ENCODE peak calls at places on chromosomes 1 and 21, in six cellular contexts. V is SW480, W is mucosa of descending colon, Q is iPS DF 19.7, O is kidney, C is iPS-NIHi11. R is an unnamed sample.
A peak's percentile ranks its signal among the peaks of the same experiment; 100 is the strongest.

GRCh38 chr1:155893389-155894142 is 17.6 kb downstream of the RIT1 start:
- DNase-seq in V (peak; percentile 53), W (no peak), Q (no peak), O (no peak), C (peak; percentile 23), R (no peak)

GRCh38 chr21:39182016-39182415 is 1.2 kb downstream of the PSMG1 start:
- DNase-seq in V (peak; percentile 14), W (no peak), Q (no peak), O (no peak), C (no peak), R (no peak)

GRCh38 chr1:202343652-202344349 is 2.1 kb upstream of the UBE2T start:
- DNase-seq in V (peak; percentile 53), W (no peak), Q (no peak), O (no peak), C (no peak), R (no peak)

GRCh38 chr21:25283720-25284119 is 323.6 kb downstream of the MRPL39 start:
- DNase-seq in V (peak; percentile 57), W (no peak), Q (no peak), O (no peak), C (peak; percentile 29), R (no peak)

GRCh38 chr21:33259995-33260394 is 6.2 kb upstream of the IL10RB start:
- DNase-seq in V (no peak), W (no peak), Q (no peak), O (no peak), C (no peak), R (no peak)

GRCh38 chr1:1609822-1610485 is 5.3 kb upstream of the MIB2 start:
- DNase-seq in V (no peak), W (no peak), Q (no peak), O (no peak), C (no peak), R (no peak)

GRCh38 chr1:109399326-109399957 is 1.7 kb upstream of the SORT1 start:
- DNase-seq in V (peak; percentile 72), W (no peak), Q (no peak), O (no peak), C (peak; percentile 33), R (no peak)

GRCh38 chr1:66364578-66365391 is 169.2 kb upstream of the SGIP1 start:
- DNase-seq in V (no peak), W (no peak), Q (no peak), O (no peak), C (no peak), R (no peak)

GRCh38 chr1:20110679-20111078 is 8.7 kb downstream of the PLA2G2D start:
- DNase-seq in V (no peak), W (no peak), Q (no peak), O (no peak), C (no peak), R (no peak)

GRCh38 chr1:178019622-178020021 is 49.8 kb upstream of the SEC16B start:
- DNase-seq in V (no peak), W (no peak), Q (no peak), O (no peak), C (no peak), R (no peak)

GRCh38 chr1:36446261-36446660 is 4.0 kb downstream of the OSCP1 start:
- DNase-seq in V (no peak), W (no peak), Q (no peak), O (no peak), C (peak; percentile 55), R (peak; percentile 54)

GRCh38 chr1:154849645-154850131 is 20.4 kb downstream of the KCNN3 start:
- DNase-seq in V (no peak), W (no peak), Q (no peak), O (peak; percentile 29), C (no peak), R (no peak)

GRCh38 chr1:55970711-55971110 is 608.7 kb downstream of the PLPP3 start:
- DNase-seq in V (no peak), W (no peak), Q (no peak), O (no peak), C (no peak), R (no peak)

GRCh38 chr1:28526886-28527285 is 21.0 kb downstream of the RCC1 start:
- DNase-seq in V (no peak), W (no peak), Q (no peak), O (peak; percentile 82), C (no peak), R (no peak)

GRCh38 chr1:29343476-29343875 is 107.2 kb downstream of the PTPRU start:
- DNase-seq in V (no peak), W (no peak), Q (no peak), O (no peak), C (no peak), R (peak; percentile 18)

GRCh38 chr21:44253832-44254700 is 7.6 kb downstream of the DNMT3L start:
- DNase-seq in V (no peak), W (peak; percentile 19), Q (no peak), O (peak; percentile 76), C (no peak), R (peak; percentile 68)

GRCh38 chr1:147264158-147264768 is 21.8 kb downstream of the CHD1L start:
- DNase-seq in V (no peak), W (no peak), Q (no peak), O (no peak), C (no peak), R (no peak)

GRCh38 chr1:33380811-33381210 is 50.1 kb downstream of the PHC2 start:
- DNase-seq in V (peak; percentile 38), W (no peak), Q (no peak), O (no peak), C (no peak), R (no peak)